ENCODE peak calls at places on chromosomes 11 and 22, in eight cellular contexts. T, V, O, R, Z, A, P and H are unnamed samples.
A peak's percentile ranks its signal among the peaks of the same experiment; 100 is the strongest.

GRCh38 chr11:28976801-28977145 is 868.6 kb downstream of the METTL15 start:
- DNase-seq in P (no peak), T (no peak), V (no peak), Z (no peak), O (no peak), A (no peak), R (no peak), H (peak; percentile 70)

GRCh38 chr22:39361495-39361894 is 11.7 kb downstream of the SYNGR1 start:
- DNase-seq in Z (no peak), A (no peak), P (no peak), T (no peak), O (no peak), V (no peak), R (no peak), H (no peak)

GRCh38 chr22:32579533-32580220 is 105.1 kb downstream of the FBXO7 start:
- DNase-seq in A (no peak), O (no peak), P (no peak), Z (peak; percentile 51), R (no peak), T (peak; percentile 69), V (peak; percentile 53), H (no peak)

GRCh38 chr11:86152006-86152862 is 83.3 kb upstream of the PICALM start:
- DNase-seq in T (peak; percentile 53), R (no peak), O (no peak), A (no peak), P (no peak), Z (no peak), V (no peak), H (peak; percentile 24)

GRCh38 chr11:116164843-116165242 is 607.9 kb downstream of the BUD13 start:
- DNase-seq in V (no peak), O (no peak), T (no peak), Z (no peak), A (no peak), P (no peak), R (peak; percentile 1), H (no peak)

GRCh38 chr11:116948375-116948774 is 111.0 kb upstream of the APOA1 start:
- DNase-seq in R (no peak), O (no peak), V (no peak), T (peak; percentile 54), Z (no peak), P (no peak), A (no peak), H (no peak)

GRCh38 chr22:21766933-21767462 is 31.4 kb upstream of the YPEL1 start:
- DNase-seq in A (no peak), T (no peak), Z (no peak), R (no peak), P (no peak), O (peak; percentile 29), V (no peak), H (no peak)

GRCh38 chr11:122690801-122691649 is 35.5 kb downstream of the UBASH3B start:
- DNase-seq in R (peak; percentile 24), T (peak; percentile 57), P (no peak), A (no peak), O (no peak), V (no peak), Z (no peak), H (no peak)

GRCh38 chr11:3674189-3674588 is 3.0 kb upstream of the CHRNA10 start:
- DNase-seq in P (no peak), V (no peak), T (peak; percentile 88), O (no peak), Z (no peak), R (no peak), A (no peak), H (no peak)

GRCh38 chr11:16881074-16881709 is 133.0 kb downstream of the PLEKHA7 start:
- DNase-seq in Z (peak; percentile 69), T (peak; percentile 13), P (no peak), O (peak; percentile 76), V (peak; percentile 65), A (no peak), R (no peak), H (peak; percentile 93)

GRCh38 chr11:27570542-27570941 is 64.0 kb upstream of the LIN7C start:
- DNase-seq in Z (no peak), O (no peak), A (no peak), R (no peak), T (no peak), P (no peak), V (no peak), H (no peak)

GRCh38 chr11:69950120-69950519 is 128.0 kb upstream of the ANO1 start:
- DNase-seq in P (no peak), T (peak; percentile 31), A (peak; percentile 63), R (no peak), O (no peak), Z (no peak), V (no peak), H (no peak)

GRCh38 chr22:23835773-23836144 is 3.0 kb downstream of the DERL3 start:
- DNase-seq in V (peak; percentile 64), R (no peak), P (peak; percentile 62), A (peak; percentile 14), O (no peak), Z (peak; percentile 39), T (no peak), H (no peak)

GRCh38 chr22:36052505-36052941 is 23.9 kb upstream of the RBFOX2 start:
- DNase-seq in O (peak; percentile 33), P (no peak), Z (no peak), A (peak; percentile 75), R (no peak), T (peak; percentile 57), V (no peak), H (no peak)

GRCh38 chr11:8339592-8340022 is 75.9 kb upstream of the LMO1 start:
- DNase-seq in A (no peak), Z (no peak), V (no peak), O (no peak), P (no peak), T (no peak), R (no peak), H (no peak)

GRCh38 chr11:126564588-126564987 is 209.1 kb downstream of the ST3GAL4 start:
- DNase-seq in A (no peak), T (no peak), P (no peak), O (no peak), V (no peak), Z (no peak), R (no peak), H (no peak)

GRCh38 chr11:125300791-125301218 is 136.3 kb downstream of the PKNOX2 start:
- DNase-seq in P (peak; percentile 66), R (no peak), Z (no peak), V (peak; percentile 31), A (no peak), T (peak; percentile 79), O (no peak), H (peak; percentile 82)

DNA sequence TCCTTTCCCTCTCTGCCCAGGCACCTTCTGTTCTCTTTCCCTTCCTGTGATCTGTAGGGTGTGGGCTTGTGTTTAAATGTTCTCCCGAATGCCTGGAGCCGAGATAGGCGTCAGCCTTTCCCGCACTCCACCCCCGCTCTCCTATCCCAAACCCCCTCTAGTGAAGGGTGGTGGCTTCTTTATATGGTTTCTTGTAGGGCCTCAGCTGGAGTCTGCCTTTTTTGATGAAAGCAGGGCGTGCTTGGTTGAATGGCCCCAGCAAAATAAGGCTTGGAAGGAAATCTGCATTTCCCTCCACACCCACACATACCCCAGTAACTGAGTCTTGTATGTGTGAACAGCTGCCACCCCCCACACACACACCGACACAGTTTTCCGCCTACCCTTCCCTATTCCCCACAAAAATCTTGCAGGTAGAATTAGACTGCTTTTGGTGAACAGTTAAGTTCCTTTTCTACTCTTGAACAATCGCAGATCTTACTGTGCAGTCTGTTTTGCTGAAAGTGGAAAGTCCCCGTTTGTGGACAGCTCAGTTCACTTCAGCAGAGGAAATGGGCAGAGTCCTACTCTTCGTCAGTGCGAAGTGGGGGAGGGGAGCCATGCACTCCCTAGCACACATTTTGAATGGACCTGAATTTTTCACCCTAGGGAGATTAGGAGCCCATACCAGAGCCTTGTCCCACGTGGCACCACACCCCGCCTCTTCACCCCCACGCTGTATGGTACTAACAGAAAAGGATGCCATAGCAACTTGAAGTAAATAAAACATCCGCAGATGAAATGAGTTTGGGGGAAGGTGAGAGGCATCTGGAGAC is 25.5 kb upstream of the GRK2 start:
- DNase-seq in V (peak; percentile 53), P (peak; percentile 87), O (peak; percentile 59), Z (peak; percentile 85), T (peak; percentile 75), A (peak; percentile 78), R (peak; percentile 67), H (peak; percentile 74)
- TF ChIP-seq CTCF in V (no peak), P (no peak), O (no peak), Z (no peak), T (no peak), A (no peak), R (no peak), H (no peak)

DNA sequence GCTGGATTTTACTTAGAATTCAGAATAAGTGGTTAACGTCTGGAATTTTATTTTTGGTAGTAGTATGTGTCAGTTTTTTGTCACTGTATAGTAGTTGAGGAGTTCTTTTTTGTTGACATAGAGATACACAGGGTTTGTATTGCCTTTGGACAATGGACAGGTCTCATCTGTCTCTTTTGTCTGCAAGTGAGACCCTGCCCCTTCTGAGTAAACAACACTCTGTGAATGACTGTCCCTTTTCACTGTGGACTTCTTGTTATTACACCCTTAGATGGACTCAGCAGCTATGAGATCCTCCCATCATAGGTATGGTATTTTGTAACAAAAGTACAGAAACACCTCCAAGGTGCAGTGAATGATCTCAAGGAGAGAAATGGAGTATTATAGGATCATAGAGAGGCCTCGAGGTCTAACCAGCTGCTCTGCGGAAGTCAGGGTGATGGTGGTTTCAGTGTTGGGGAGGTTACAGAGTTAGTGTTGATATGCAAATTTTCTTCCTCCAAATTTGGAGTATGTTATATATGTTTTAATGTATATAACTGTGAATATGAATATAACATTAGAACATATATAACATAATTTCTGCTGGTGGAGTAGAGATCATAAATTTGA is 7.8 kb downstream of the PPP6R3 start:
- DNase-seq in O (no peak), Z (no peak), R (no peak), P (no peak), T (no peak), V (no peak), A (no peak), H (no peak)
- H3K4me1 ChIP-seq in O (peaks cover 74% of the 10 kb centered on the region), Z (peaks cover 96% of the 10 kb centered on the region), R (no peaks in the 10 kb centered on the region), P (peaks cover 11% of the 10 kb centered on the region), T (peaks cover 22% of the 10 kb centered on the region), V (peaks cover 100% of the 10 kb centered on the region), A (peaks cover 23% of the 10 kb centered on the region), H (peaks cover 83% of the 10 kb centered on the region)

GRCh38 chr22:45127866-45128265 is 35.9 kb upstream of the NUP50 start:
- DNase-seq in V (no peak), A (no peak), P (no peak), T (peak; percentile 75), Z (no peak), R (no peak), O (no peak), H (no peak)
- TF ChIP-seq CTCF in V (no peak), A (no peak), P (no peak), T (no peak), Z (no peak), R (no peak), O (no peak), H (no peak)

DNA sequence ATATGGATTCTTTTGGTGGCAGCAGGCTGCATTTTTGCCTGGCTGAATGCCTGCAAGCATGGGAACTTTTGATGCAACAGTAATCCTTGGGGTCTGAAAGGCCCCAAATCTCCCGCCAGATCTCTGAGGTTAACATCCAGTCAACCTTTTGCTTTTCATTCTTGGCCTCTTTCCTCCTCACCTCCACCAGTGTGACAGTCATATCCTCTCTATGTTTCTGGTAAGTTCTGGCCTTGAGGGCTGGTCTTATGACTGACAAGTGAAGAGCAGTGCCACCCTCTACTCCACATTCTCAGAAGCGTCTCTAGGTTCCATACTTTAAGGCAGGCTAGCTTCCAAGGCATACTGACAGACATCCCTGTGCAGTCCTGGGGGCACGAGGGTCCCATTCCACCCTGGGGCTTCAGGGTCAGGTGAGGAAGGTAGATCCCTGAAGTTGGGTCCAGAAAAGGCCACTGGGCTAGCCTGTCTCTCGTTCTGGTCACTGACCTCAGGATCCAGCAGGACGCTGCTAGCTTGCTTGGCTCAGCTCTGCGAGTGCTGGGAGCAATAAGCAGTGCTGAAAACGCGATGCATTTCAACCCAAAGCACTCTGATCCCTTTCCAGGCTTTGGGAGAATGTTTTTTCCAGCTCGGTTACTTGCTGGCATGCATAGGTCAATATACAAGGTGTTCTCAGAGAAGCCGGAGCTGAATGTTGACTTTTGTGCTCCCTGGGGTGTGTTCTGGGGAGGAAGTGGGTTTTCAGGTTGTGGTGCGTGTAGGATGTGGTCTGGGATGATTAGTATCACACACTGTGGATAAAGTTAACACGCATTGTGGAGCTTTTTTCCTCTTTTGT is 75.2 kb downstream of the PTPRJ start:
- DNase-seq in Z (no peak), V (no peak), T (peak; percentile 47), R (no peak), A (no peak), P (no peak), O (peak; percentile 72), H (peak; percentile 82)
- H3K4me1 ChIP-seq in Z (peaks cover 68% of the 10 kb centered on the region), V (peaks cover 26% of the 10 kb centered on the region), T (peaks cover 22% of the 10 kb centered on the region), R (no peaks in the 10 kb centered on the region), A (peaks cover 21% of the 10 kb centered on the region), P (peaks cover 3% of the 10 kb centered on the region), O (peaks cover 63% of the 10 kb centered on the region), H (peaks cover 61% of the 10 kb centered on the region)